ENCODE peak calls at places on chromosomes 5 and 9, in eight cellular contexts. One of them, this sample, is unnamed.

GRCh38 chr5:1118231-1118698 is 6.4 kb upstream of the SLC12A7 start:
- DNase-seq in sigmoid colon: no peak
- DNase-seq in lung: no peak
- DNase-seq in MM.1S: no peak
- DNase-seq in breast epithelium: no peak
- DNase-seq in Peyer's patch: no peak
- DNase-seq in stomach: no peak
- DNase-seq in right cardiac atrium: peak; percentile 71
- DNase-seq in this sample: no peak

GRCh38 chr5:28567050-28567449 is 1528.7 kb upstream of the CDH9 start:
- DNase-seq in sigmoid colon: no peak
- DNase-seq in lung: no peak
- DNase-seq in MM.1S: no peak
- DNase-seq in breast epithelium: no peak
- DNase-seq in Peyer's patch: no peak
- DNase-seq in stomach: no peak
- DNase-seq in right cardiac atrium: no peak
- DNase-seq in this sample: no peak

GRCh38 chr5:158234323-158235158 is 375.6 kb upstream of the CLINT1 start:
- DNase-seq in sigmoid colon: no peak
- DNase-seq in lung: no peak
- DNase-seq in MM.1S: no peak
- DNase-seq in breast epithelium: no peak
- DNase-seq in Peyer's patch: no peak
- DNase-seq in stomach: no peak
- DNase-seq in right cardiac atrium: no peak
- DNase-seq in this sample: no peak

GRCh38 chr9:15361737-15362136 is 54.7 kb upstream of the TTC39B start:
- DNase-seq in sigmoid colon: no peak
- DNase-seq in lung: no peak
- DNase-seq in MM.1S: no peak
- DNase-seq in breast epithelium: no peak
- DNase-seq in Peyer's patch: no peak
- DNase-seq in stomach: no peak
- DNase-seq in right cardiac atrium: no peak
- DNase-seq in this sample: no peak

GRCh38 chr5:10432059-10433008 is 9.3 kb upstream of the ROPN1L start:
- DNase-seq in sigmoid colon: no peak
- DNase-seq in lung: no peak
- DNase-seq in MM.1S: no peak
- DNase-seq in breast epithelium: no peak
- DNase-seq in Peyer's patch: no peak
- DNase-seq in stomach: no peak
- DNase-seq in right cardiac atrium: no peak
- DNase-seq in this sample: no peak

GRCh38 chr5:142492781-142493281 is 168.0 kb upstream of the SPRY4 start:
- DNase-seq in sigmoid colon: no peak
- DNase-seq in lung: no peak
- DNase-seq in MM.1S: no peak
- DNase-seq in breast epithelium: no peak
- DNase-seq in Peyer's patch: no peak
- DNase-seq in stomach: no peak
- DNase-seq in right cardiac atrium: no peak
- DNase-seq in this sample: no peak

GRCh38 chr5:132451387-132451786 is 39.2 kb downstream of the IRF1 start:
- DNase-seq in sigmoid colon: no peak
- DNase-seq in lung: no peak
- DNase-seq in MM.1S: no peak
- DNase-seq in breast epithelium: no peak
- DNase-seq in Peyer's patch: no peak
- DNase-seq in stomach: no peak
- DNase-seq in right cardiac atrium: no peak
- DNase-seq in this sample: no peak

GRCh38 chr9:73892371-73892770 is 604.8 kb upstream of the RORB start:
- DNase-seq in sigmoid colon: no peak
- DNase-seq in lung: no peak
- DNase-seq in MM.1S: no peak
- DNase-seq in breast epithelium: no peak
- DNase-seq in Peyer's patch: no peak
- DNase-seq in stomach: no peak
- DNase-seq in right cardiac atrium: no peak
- DNase-seq in this sample: no peak

GRCh38 chr5:1704676-1705075 is 95.0 kb downstream of the MRPL36 start:
- DNase-seq in sigmoid colon: no peak
- DNase-seq in lung: peak; percentile 22
- DNase-seq in MM.1S: no peak
- DNase-seq in breast epithelium: peak; percentile 7
- DNase-seq in Peyer's patch: no peak
- DNase-seq in stomach: no peak
- DNase-seq in right cardiac atrium: no peak
- DNase-seq in this sample: no peak

GRCh38 chr9:135010921-135011320 is 76.5 kb upstream of the OLFM1 start:
- DNase-seq in sigmoid colon: no peak
- DNase-seq in lung: peak; percentile 59
- DNase-seq in MM.1S: no peak
- DNase-seq in breast epithelium: no peak
- DNase-seq in Peyer's patch: no peak
- DNase-seq in stomach: no peak
- DNase-seq in right cardiac atrium: no peak
- DNase-seq in this sample: no peak

GRCh38 chr9:5450360-5451051 is at the start of gene CD274:
- DNase-seq in sigmoid colon: peak; percentile 93
- DNase-seq in lung: peak; percentile 92
- DNase-seq in MM.1S: peak; percentile 88
- DNase-seq in breast epithelium: peak; percentile 76
- DNase-seq in Peyer's patch: peak; percentile 95
- DNase-seq in stomach: peak; percentile 93
- DNase-seq in right cardiac atrium: peak; percentile 92
- DNase-seq in this sample: peak; percentile 87

GRCh38 chr5:160159991-160160826 is 41.0 kb upstream of the PWWP2A start:
- DNase-seq in sigmoid colon: no peak
- DNase-seq in lung: no peak
- DNase-seq in MM.1S: peak; percentile 87
- DNase-seq in breast epithelium: no peak
- DNase-seq in Peyer's patch: no peak
- DNase-seq in stomach: peak; percentile 51
- DNase-seq in right cardiac atrium: no peak
- DNase-seq in this sample: no peak

GRCh38 chr9:127318651-127319167 is 54.1 kb downstream of the GARNL3 start:
- DNase-seq in sigmoid colon: no peak
- DNase-seq in lung: no peak
- DNase-seq in MM.1S: no peak
- DNase-seq in breast epithelium: no peak
- DNase-seq in Peyer's patch: no peak
- DNase-seq in stomach: no peak
- DNase-seq in right cardiac atrium: no peak
- DNase-seq in this sample: no peak

GRCh38 chr5:144205141-144205551 is 34.5 kb downstream of the KCTD16 start:
- DNase-seq in sigmoid colon: no peak
- DNase-seq in lung: no peak
- DNase-seq in MM.1S: no peak
- DNase-seq in breast epithelium: no peak
- DNase-seq in Peyer's patch: no peak
- DNase-seq in stomach: no peak
- DNase-seq in right cardiac atrium: peak; percentile 37
- DNase-seq in this sample: no peak

GRCh38 chr5:138685052-138685755 is 68.0 kb upstream of the CTNNA1 start:
- DNase-seq in sigmoid colon: no peak
- DNase-seq in lung: no peak
- DNase-seq in MM.1S: no peak
- DNase-seq in breast epithelium: no peak
- DNase-seq in Peyer's patch: no peak
- DNase-seq in stomach: no peak
- DNase-seq in right cardiac atrium: no peak
- DNase-seq in this sample: no peak

GRCh38 chr9:137176302-137177182 is 4.7 kb upstream of the TMEM210 start:
- DNase-seq in sigmoid colon: no peak
- DNase-seq in lung: no peak
- DNase-seq in MM.1S: peak; percentile 31
- DNase-seq in breast epithelium: no peak
- DNase-seq in Peyer's patch: peak; percentile 66
- DNase-seq in stomach: peak; percentile 53
- DNase-seq in right cardiac atrium: no peak
- DNase-seq in this sample: peak; percentile 40

GRCh38 chr9:14961372-14962068 is 51.3 kb upstream of the FREM1 start:
- DNase-seq in sigmoid colon: no peak
- DNase-seq in lung: no peak
- DNase-seq in MM.1S: no peak
- DNase-seq in breast epithelium: no peak
- DNase-seq in Peyer's patch: peak; percentile 77
- DNase-seq in stomach: no peak
- DNase-seq in right cardiac atrium: no peak
- DNase-seq in this sample: no peak

GRCh38 chr5:164175083-164175482 is 669.7 kb downstream of the MAT2B start:
- DNase-seq in sigmoid colon: no peak
- DNase-seq in lung: no peak
- DNase-seq in MM.1S: no peak
- DNase-seq in breast epithelium: no peak
- DNase-seq in Peyer's patch: no peak
- DNase-seq in stomach: no peak
- DNase-seq in right cardiac atrium: no peak
- DNase-seq in this sample: no peak

GRCh38 chr5:35212006-35212982 is 18.0 kb downstream of the PRLR start:
- DNase-seq in sigmoid colon: no peak
- DNase-seq in lung: no peak
- DNase-seq in MM.1S: no peak
- DNase-seq in breast epithelium: no peak
- DNase-seq in Peyer's patch: no peak
- DNase-seq in stomach: no peak
- DNase-seq in right cardiac atrium: no peak
- DNase-seq in this sample: no peak

GRCh38 chr9:115115924-115116323 is 2.0 kb downstream of the TNC start:
- DNase-seq in sigmoid colon: no peak
- DNase-seq in lung: no peak
- DNase-seq in MM.1S: no peak
- DNase-seq in breast epithelium: no peak
- DNase-seq in Peyer's patch: no peak
- DNase-seq in stomach: no peak
- DNase-seq in right cardiac atrium: no peak
- DNase-seq in this sample: no peak
- H3K4me1 ChIP-seq in sigmoid colon: no peaks in the 10 kb centered on the region
- H3K4me1 ChIP-seq in lung: peaks cover 6% of the 10 kb centered on the region
- H3K4me1 ChIP-seq in MM.1S: peaks cover 4% of the 10 kb centered on the region
- H3K4me1 ChIP-seq in breast epithelium: no peaks in the 10 kb centered on the region
- H3K4me1 ChIP-seq in Peyer's patch: no peaks in the 10 kb centered on the region
- H3K4me1 ChIP-seq in stomach: peaks cover 11% of the 10 kb centered on the region
- H3K4me1 ChIP-seq in right cardiac atrium: no peaks in the 10 kb centered on the region
- H3K4me1 ChIP-seq in this sample: no peaks in the 10 kb centered on the region

GRCh38 chr5:80206282-80206681 is 49.6 kb downstream of the SERINC5 start:
- DNase-seq in sigmoid colon: no peak
- DNase-seq in lung: no peak
- DNase-seq in MM.1S: no peak
- DNase-seq in breast epithelium: no peak
- DNase-seq in Peyer's patch: no peak
- DNase-seq in stomach: no peak
- DNase-seq in right cardiac atrium: no peak
- DNase-seq in this sample: no peak
- H3K4me1 ChIP-seq in sigmoid colon: no peaks in the 10 kb centered on the region
- H3K4me1 ChIP-seq in lung: peaks cover 4% of the 10 kb centered on the region
- H3K4me1 ChIP-seq in MM.1S: no peaks in the 10 kb centered on the region
- H3K4me1 ChIP-seq in breast epithelium: no peaks in the 10 kb centered on the region
- H3K4me1 ChIP-seq in Peyer's patch: no peaks in the 10 kb centered on the region
- H3K4me1 ChIP-seq in stomach: peaks cover 39% of the 10 kb centered on the region
- H3K4me1 ChIP-seq in right cardiac atrium: peaks cover 5% of the 10 kb centered on the region
- H3K4me1 ChIP-seq in this sample: peaks cover 24% of the 10 kb centered on the region

GRCh38 chr9:77891150-77891549 is 140.5 kb downstream of the GNAQ start:
- DNase-seq in sigmoid colon: no peak
- DNase-seq in lung: no peak
- DNase-seq in MM.1S: no peak
- DNase-seq in breast epithelium: no peak
- DNase-seq in Peyer's patch: no peak
- DNase-seq in stomach: no peak
- DNase-seq in right cardiac atrium: no peak
- DNase-seq in this sample: no peak
- H3K4me1 ChIP-seq in sigmoid colon: no peaks in the 10 kb centered on the region
- H3K4me1 ChIP-seq in lung: peaks cover 1% of the 10 kb centered on the region
- H3K4me1 ChIP-seq in MM.1S: peaks cover 10% of the 10 kb centered on the region
- H3K4me1 ChIP-seq in breast epithelium: no peaks in the 10 kb centered on the region
- H3K4me1 ChIP-seq in Peyer's patch: no peaks in the 10 kb centered on the region
- H3K4me1 ChIP-seq in stomach: no peaks in the 10 kb centered on the region
- H3K4me1 ChIP-seq in right cardiac atrium: no peaks in the 10 kb centered on the region
- H3K4me1 ChIP-seq in this sample: no peaks in the 10 kb centered on the region

DNA sequence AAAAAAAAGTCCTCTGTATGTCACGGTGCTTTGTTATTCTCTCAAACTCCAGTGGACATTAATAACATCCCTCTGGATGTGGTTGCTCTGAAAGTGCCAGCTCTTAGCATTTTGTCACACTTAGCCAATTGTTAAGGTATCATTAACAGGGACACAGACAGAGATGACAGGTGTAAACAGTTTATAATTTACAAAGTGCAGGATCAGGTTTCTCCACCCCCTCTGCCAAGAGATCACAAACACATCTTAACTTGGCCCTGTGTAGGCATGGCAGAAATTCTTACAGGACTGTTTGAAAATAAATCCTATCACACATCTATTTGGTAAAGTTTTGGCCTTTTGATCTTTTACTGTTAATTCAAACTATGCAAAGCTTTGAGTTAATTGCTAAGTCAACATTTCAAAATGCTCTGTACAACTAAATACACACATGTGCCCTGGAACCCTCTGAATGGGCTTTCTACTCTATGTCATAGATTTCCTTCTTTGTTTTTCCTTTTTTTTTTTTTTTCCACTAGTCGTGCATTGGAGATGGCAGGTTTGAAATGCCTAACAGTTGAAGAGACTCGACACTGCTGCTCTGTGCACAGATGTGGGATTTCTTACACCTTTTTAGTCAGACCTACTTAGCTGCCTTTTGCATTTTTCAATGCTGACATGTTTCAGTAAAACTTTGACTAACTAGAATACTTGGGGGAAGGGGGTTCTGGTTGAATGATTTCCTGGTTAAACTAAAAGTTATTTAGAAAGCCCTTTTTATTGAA is 41.7 kb downstream of the SEMA6A start:
- DNase-seq in sigmoid colon: no peak
- DNase-seq in lung: no peak
- DNase-seq in MM.1S: no peak
- DNase-seq in breast epithelium: no peak
- DNase-seq in Peyer's patch: no peak
- DNase-seq in stomach: no peak
- DNase-seq in right cardiac atrium: no peak
- DNase-seq in this sample: no peak
- H3K4me1 ChIP-seq in sigmoid colon: no peaks in the 10 kb centered on the region
- H3K4me1 ChIP-seq in lung: peaks cover 9% of the 10 kb centered on the region
- H3K4me1 ChIP-seq in MM.1S: no peaks in the 10 kb centered on the region
- H3K4me1 ChIP-seq in breast epithelium: no peaks in the 10 kb centered on the region
- H3K4me1 ChIP-seq in Peyer's patch: no peaks in the 10 kb centered on the region
- H3K4me1 ChIP-seq in stomach: peaks cover 9% of the 10 kb centered on the region
- H3K4me1 ChIP-seq in right cardiac atrium: peaks cover 10% of the 10 kb centered on the region
- H3K4me1 ChIP-seq in this sample: no peaks in the 10 kb centered on the region

This sample was measured in CD4-positive, CD25-positive, alpha-beta regulatory T cell.